ENCODE peak calls at places on chromosomes 11 and 22, in ten cellular contexts. R, Z, Q, D, C, L, X, K, H and O are unnamed samples.

GRCh38 chr22:39932918-39933649 is 27.1 kb upstream of the TMA7B start:
- DNase-seq in Q (peak; percentile 86), R (peak; percentile 15), C (no peak), L (peak; percentile 35), D (no peak), H (no peak), K (peak; percentile 39), Z (no peak), X (no peak), O (peak; percentile 42)

GRCh38 chr11:65439331-65440181 is 17.0 kb downstream of the NEAT1 start:
- DNase-seq in D (peak; percentile 7), K (no peak), Q (no peak), Z (peak; percentile 48), L (no peak), H (no peak), C (no peak), X (no peak), R (no peak), O (peak; percentile 74)

GRCh38 chr11:127624455-127624854 is 623.9 kb upstream of the KIRREL3 start:
- DNase-seq in K (no peak), L (no peak), D (no peak), Z (peak; percentile 6), R (no peak), X (peak; percentile 46), Q (no peak), H (no peak), C (no peak), O (no peak)

GRCh38 chr11:26996056-26996455 is 2.1 kb downstream of the FIBIN start:
- DNase-seq in L (no peak), Z (no peak), D (no peak), X (no peak), C (no peak), K (no peak), H (no peak), Q (no peak), R (no peak), O (no peak)

GRCh38 chr11:15845261-15845660 is 511.1 kb downstream of the SOX6 start:
- DNase-seq in H (no peak), C (no peak), X (no peak), Q (no peak), R (no peak), D (no peak), K (no peak), L (no peak), Z (no peak), O (no peak)

GRCh38 chr22:17648564-17648963 is 10.0 kb downstream of the BCL2L13 start:
- DNase-seq in H (no peak), Z (no peak), C (no peak), Q (no peak), X (no peak), K (no peak), L (no peak), R (no peak), D (no peak), O (no peak)

GRCh38 chr11:106077609-106078517 is at the start of gene AASDHPPT:
- DNase-seq in D (peak; percentile 33), Q (no peak), R (peak; percentile 1), K (peak; percentile 43), C (no peak), H (peak; percentile 30), X (peak; percentile 49), Z (peak; percentile 29), L (peak; percentile 12), O (no peak)

GRCh38 chr22:19641254-19641982 is 72.9 kb upstream of the SEPTIN5 start:
- DNase-seq in X (peak; percentile 73), C (no peak), R (peak; percentile 36), D (no peak), K (peak; percentile 54), L (peak; percentile 19), H (no peak), Q (peak; percentile 91), Z (no peak), O (no peak)

GRCh38 chr22:43515902-43516301 is 104.1 kb downstream of the MPPED1 start:
- DNase-seq in X (no peak), H (no peak), L (no peak), K (no peak), D (no peak), C (no peak), Q (peak; percentile 87), Z (no peak), R (no peak), O (no peak)

GRCh38 chr11:84671325-84672019 is 955.7 kb downstream of the DLG2 start:
- DNase-seq in Q (no peak), H (peak; percentile 50), D (no peak), L (no peak), X (no peak), R (no peak), C (no peak), Z (no peak), K (peak; percentile 9), O (no peak)

GRCh38 chr11:94536386-94536785 is 7.3 kb upstream of the FUT4 start:
- DNase-seq in L (no peak), K (no peak), R (no peak), X (no peak), H (no peak), D (no peak), Z (no peak), C (no peak), Q (no peak), O (no peak)

GRCh38 chr11:77374108-77374507 is 72.6 kb upstream of the GDPD4 start:
- DNase-seq in H (no peak), L (no peak), R (no peak), Q (no peak), Z (peak; percentile 46), C (no peak), D (no peak), X (no peak), K (no peak), O (no peak)

GRCh38 chr11:20026629-20027545 is 133.4 kb downstream of the DBX1 start:
- DNase-seq in H (no peak), Q (peak; percentile 85), C (no peak), D (peak; percentile 40), Z (no peak), L (no peak), R (no peak), K (peak; percentile 81), X (no peak), O (no peak)
- H3K4me3 ChIP-seq in H (no peak overlapping the region), Q (no peak overlapping the region), C (no peak overlapping the region), D (no peak overlapping the region), Z (no peak overlapping the region), L (no peak overlapping the region), R (no peak overlapping the region), K (no peak overlapping the region), X (no peak overlapping the region), O (no peak overlapping the region)

GRCh38 chr11:45405916-45406670 is 120.0 kb upstream of the SYT13 start:
- DNase-seq in L (no peak), K (no peak), Q (no peak), R (no peak), Z (peak; percentile 23), D (no peak), X (no peak), C (no peak), H (no peak), O (peak; percentile 36)
- TF ChIP-seq CTCF in L (peak; percentile 58), K (no peak), Q (peak; percentile 12), R (peak; percentile 43), Z (peak; percentile 46), D (no peak), X (peak; percentile 36), C (peak; percentile 27), H (no peak), O (no peak)

GRCh38 chr11:113666584-113666983 is 39.5 kb downstream of the TMPRSS5 start:
- DNase-seq in K (no peak), Q (no peak), Z (no peak), L (no peak), C (no peak), H (no peak), D (no peak), R (no peak), X (no peak), O (no peak)

GRCh38 chr11:113670149-113670829 is 35.8 kb downstream of the TMPRSS5 start:
- DNase-seq in D (no peak), R (no peak), Z (no peak), Q (no peak), X (no peak), L (no peak), H (no peak), C (no peak), K (no peak), O (no peak)

GRCh38 chr11:113667801-113668200 is 38.3 kb downstream of the TMPRSS5 start:
- DNase-seq in Z (no peak), H (no peak), K (no peak), Q (no peak), L (no peak), C (no peak), D (no peak), X (no peak), R (no peak), O (no peak)

GRCh38 chr11:113670830-113671215 is 35.3 kb downstream of the TMPRSS5 start:
- DNase-seq in Z (no peak), K (no peak), R (no peak), X (no peak), L (no peak), Q (no peak), H (no peak), D (no peak), C (no peak), O (no peak)

DNA sequence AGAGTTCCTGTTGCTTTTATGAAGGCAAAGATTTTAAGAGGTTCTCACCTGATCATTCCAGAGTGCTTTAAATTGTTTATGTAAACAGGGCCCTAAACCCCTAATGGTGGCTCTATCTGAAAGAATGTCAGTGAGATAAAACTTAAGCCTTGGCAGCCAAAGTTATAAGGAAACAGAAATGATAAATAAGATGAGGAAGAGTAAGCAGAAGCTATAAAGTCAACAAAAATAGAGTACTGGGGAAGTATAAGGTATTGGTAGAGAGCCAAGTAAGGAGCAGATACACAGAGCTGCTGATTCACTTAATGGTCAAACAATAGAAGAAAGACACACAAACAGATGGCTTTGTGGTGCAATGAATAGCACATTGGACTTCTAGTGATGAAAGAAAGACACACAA is 37.9 kb downstream of the TMPRSS5 start:
- DNase-seq in H (no peak), Q (no peak), R (no peak), C (no peak), Z (no peak), L (no peak), K (no peak), X (no peak), D (no peak), O (no peak)
- TF ChIP-seq POLR2A in H (no peak), Q (no peak), R (no peak), C (no peak), Z (no peak), L (no peak), K (no peak), X (no peak), D (no peak), O (no peak)

DNA sequence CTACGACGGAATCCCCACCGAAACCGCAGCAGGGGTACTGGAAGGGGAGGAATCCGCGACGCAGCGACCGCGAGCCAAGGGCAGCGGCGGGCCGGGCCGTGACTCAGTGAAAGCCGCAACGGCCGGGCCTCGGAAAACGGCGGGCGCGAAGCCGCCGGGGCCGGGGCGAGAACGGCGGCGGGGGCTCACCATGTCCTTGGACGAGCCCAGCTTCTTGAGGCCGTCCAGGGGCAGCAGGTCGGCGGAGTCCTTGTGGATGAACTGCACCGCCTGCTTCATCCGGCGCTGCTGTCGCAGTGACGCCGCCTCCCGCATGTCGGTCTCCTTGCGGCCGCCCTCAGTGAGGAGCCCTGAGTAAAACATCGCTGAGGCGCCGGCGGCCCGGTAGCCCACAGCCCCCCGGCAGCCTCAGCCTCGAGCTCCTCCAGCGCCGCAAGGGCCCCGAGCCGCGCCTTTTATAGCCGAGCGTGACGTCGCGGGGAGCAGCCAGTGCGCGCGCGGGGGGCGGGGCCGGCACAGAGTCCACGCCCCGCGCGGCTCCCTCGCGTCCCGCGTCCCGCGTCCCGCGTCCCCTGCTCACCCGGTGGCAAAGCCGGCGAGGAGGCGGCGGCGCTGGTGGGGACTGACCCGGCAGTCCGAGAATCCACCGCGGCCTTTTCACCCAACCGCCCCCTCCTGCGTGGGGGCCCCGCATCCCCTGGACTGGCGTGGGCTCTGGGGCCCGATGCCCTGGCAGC is at the start of gene NRIP3:
- DNase-seq in H (peak; percentile 59), R (peak; percentile 43), L (no peak), D (peak; percentile 63), X (peak; percentile 86), Z (peak; percentile 52), K (peak; percentile 70), Q (peak; percentile 83), C (peak; percentile 90), O (peak; percentile 39)
- H3K4me3 ChIP-seq in H (peak within 1 kb of the TSS; percentile 34), R (peak within 1 kb of the TSS; percentile 50), L (no peak within 1 kb of the TSS), D (peak within 1 kb of the TSS; percentile 42), X (peak within 1 kb of the TSS; percentile 57), Z (peak within 1 kb of the TSS; percentile 65), K (peak within 1 kb of the TSS; percentile 21), Q (peak within 1 kb of the TSS; percentile 51), C (peak within 1 kb of the TSS; percentile 50), O (peak within 1 kb of the TSS; percentile 28)